ENCODE peak calls at places on chromosomes 16 and 17, in five cellular contexts. O is right lobe of liver, Q is stomach, P is Peyer's patch, B is body of pancreas. A is an unnamed sample.

GRCh38 chr16:26433807-26434206 is 632.9 kb upstream of the C16orf82 start:
- DNase-seq in O (no peak), B (no peak), P (no peak), Q (no peak), A (no peak)

GRCh38 chr17:30796016-30796415 is 28.5 kb downstream of the CRLF3 start:
- DNase-seq in Q (no peak), B (no peak), P (no peak), O (no peak), A (no peak)

GRCh38 chr17:62753562-62753961 is 54.6 kb downstream of the MARCHF10 start:
- DNase-seq in Q (no peak), O (no peak), P (no peak), B (no peak), A (no peak)

GRCh38 chr17:44655983-44656700 is at the start of gene MEIOC:
- DNase-seq in O (no peak), B (no peak), P (no peak), Q (no peak), A (peak)

GRCh38 chr16:87298857-87299465 is 18.2 kb downstream of the C16orf95 start:
- DNase-seq in P (no peak), Q (no peak), O (peak), B (no peak), A (no peak)

GRCh38 chr17:57357392-57357784 is 101.1 kb downstream of the MSI2 start:
- DNase-seq in Q (peak), P (peak), B (peak), O (peak), A (no peak)

GRCh38 chr17:38567350-38567749 is 38.4 kb downstream of the SRCIN1 start:
- DNase-seq in P (no peak), Q (no peak), O (no peak), B (no peak), A (no peak)

GRCh38 chr17:70484050-70484449 is 314.7 kb downstream of the KCNJ2 start:
- DNase-seq in B (no peak), O (peak), Q (no peak), P (no peak), A (no peak)

GRCh38 chr16:9557266-9557665 is 465.8 kb downstream of the HAPSTR1 start:
- DNase-seq in O (no peak), Q (no peak), B (no peak), P (no peak), A (no peak)

GRCh38 chr16:88533381-88533831 is 36.8 kb upstream of the ZC3H18 start:
- DNase-seq in B (no peak), Q (no peak), O (no peak), P (no peak), A (no peak)

GRCh38 chr16:75169899-75170405 is 21.6 kb downstream of the ZFP1 start:
- DNase-seq in B (no peak), Q (no peak), O (no peak), P (no peak), A (no peak)

GRCh38 chr17:4900231-4901107 is 1.1 kb downstream of the C17orf107 start:
- DNase-seq in Q (peak), B (no peak), O (peak), P (no peak), A (peak)

GRCh38 chr16:54929090-54930033 is 1.3 kb upstream of the IRX5 start:
- DNase-seq in B (peak), Q (peak), P (peak), O (peak), A (peak)
- TF ChIP-seq POLR2A in B (no peak), Q (peak), P (no peak), O (peak), A (no peak)

GRCh38 chr17:82702161-82702932 is 3.8 kb upstream of the RAB40B start:
- DNase-seq in Q (no peak), O (no peak), P (peak), B (no peak), A (no peak)
- TF ChIP-seq POLR2A in Q (no peak), O (no peak), P (no peak), B (no peak), A (no peak)

GRCh38 chr16:68263559-68264127 is 683 bp upstream of the SLC7A6 start:
- DNase-seq in B (no peak), O (no peak), P (no peak), Q (no peak), A (no peak)

GRCh38 chr16:68269793-68270192 is 5.5 kb downstream of the SLC7A6 start:
- DNase-seq in Q (no peak), O (no peak), P (no peak), B (no peak), A (no peak)

GRCh38 chr16:68264128-68265077 is at the start of gene SLC7A6:
- DNase-seq in O (peak), B (peak), Q (peak), P (peak), A (peak)

GRCh38 chr16:68267612-68268405 is 3.5 kb downstream of the SLC7A6 start:
- DNase-seq in O (no peak), Q (no peak), P (no peak), B (no peak), A (no peak)

GRCh38 chr16:68265078-68265925 is 976 bp downstream of the SLC7A6 start:
- DNase-seq in Q (peak), O (no peak), B (peak), P (peak), A (peak)
- TF ChIP-seq POLR2A in Q (no peak), O (peak), B (no peak), P (no peak), A (no peak)

DNA sequence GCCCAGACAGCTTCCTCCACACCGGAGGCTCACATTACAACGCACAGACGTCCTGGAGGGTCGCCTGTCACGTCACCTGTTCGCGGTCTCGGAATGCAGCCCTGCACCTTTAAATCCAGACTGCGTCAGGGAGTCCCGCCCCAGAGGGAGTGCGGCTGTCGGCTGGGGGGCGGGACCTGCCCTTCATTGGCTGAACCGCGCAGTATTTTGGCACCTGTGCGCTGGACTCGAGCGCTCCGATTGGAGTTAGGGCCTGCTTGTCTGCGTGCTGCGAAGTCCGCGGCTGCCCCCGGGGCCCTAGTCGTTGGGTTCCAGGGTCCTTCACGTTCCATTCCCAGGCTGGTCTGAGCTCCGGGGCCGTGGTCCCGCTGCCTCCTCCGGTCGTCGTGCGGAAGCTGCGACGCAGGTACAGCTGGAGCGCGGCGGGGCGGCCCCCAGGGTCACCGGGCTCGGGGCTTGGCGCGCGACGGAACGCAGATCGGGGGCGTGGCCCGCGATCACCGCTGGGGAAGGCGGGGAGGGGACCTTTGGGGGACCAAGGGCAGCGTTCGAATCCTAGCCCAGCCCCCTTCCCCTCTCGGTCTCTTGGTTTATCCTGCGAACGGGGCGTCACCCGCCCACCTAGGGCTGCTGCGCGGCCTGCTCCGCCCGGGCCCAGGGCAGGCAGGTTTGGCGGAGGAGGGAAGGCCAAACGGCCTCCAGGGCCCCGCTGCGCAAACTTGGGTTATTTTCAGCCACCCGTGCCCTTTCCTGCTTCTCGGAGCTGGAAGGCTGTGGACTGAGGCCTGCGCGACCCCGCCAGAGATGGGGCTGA is at the start of gene MIEF2:
- DNase-seq in O (peak), B (peak), Q (peak), P (peak), A (peak)
- TF ChIP-seq POLR2A in O (peak), B (peak), Q (no peak), P (peak), A (peak)

GRCh38 chr17:7856840-7857723 is at the start of gene NAA38:
- DNase-seq in O (peak), Q (peak), B (peak), P (peak), A (peak)
- TF ChIP-seq POLR2A in O (peak), Q (no peak), B (no peak), P (peak), A (no peak)

GRCh38 chr17:37358098-37358829 is 17.5 kb upstream of the C17orf78 start:
- DNase-seq in Q (peak), O (peak), B (peak), P (peak), A (peak)
- TF ChIP-seq POLR2A in Q (no peak), O (peak), B (no peak), P (no peak), A (no peak)